ENCODE peak calls at places on chromosome 20, in five cellular contexts. A is right lobe of liver, L is lung, H is WERI-Rb-1, R is AG10803. Y is an unnamed sample.

GRCh38 chr20:4469910-4470309 is 251.8 kb upstream of the PRND start:
- DNase-seq in A (no peak), L (no peak), H (no peak), R (peak; percentile 62), Y (no peak)

GRCh38 chr20:7301807-7302206 is 534.3 kb downstream of the BMP2 start:
- DNase-seq in A (no peak), L (no peak), H (no peak), R (no peak), Y (no peak)

GRCh38 chr20:8244637-8245036 is 112.6 kb downstream of the PLCB1 start:
- DNase-seq in A (no peak), L (no peak), H (no peak), R (peak; percentile 77), Y (no peak)

GRCh38 chr20:21101453-21102251 is 4.5 kb downstream of the LINC00237 start:
- DNase-seq in A (no peak), L (no peak), H (no peak), R (no peak), Y (peak; percentile 79)

GRCh38 chr20:49889943-49890650 is 25.2 kb downstream of the SPATA2 start:
- DNase-seq in A (no peak), L (no peak), H (no peak), R (no peak), Y (peak; percentile 82)

GRCh38 chr20:37622728-37623127 is 71.1 kb upstream of the CTNNBL1 start:
- DNase-seq in A (no peak), L (no peak), H (no peak), R (no peak), Y (no peak)

GRCh38 chr20:37345339-37346231 is at the start of gene SRC:
- DNase-seq in A (peak; percentile 75), L (peak; percentile 84), H (peak; percentile 83), R (peak; percentile 79), Y (peak; percentile 94)

GRCh38 chr20:24981750-24982149 is 10.8 kb downstream of the APMAP start:
- DNase-seq in A (peak; percentile 53), L (no peak), H (no peak), R (no peak), Y (no peak)

GRCh38 chr20:55057779-55058415 is 582.5 kb downstream of the DOK5 start:
- DNase-seq in A (no peak), L (no peak), H (no peak), R (no peak), Y (no peak)

DNA sequence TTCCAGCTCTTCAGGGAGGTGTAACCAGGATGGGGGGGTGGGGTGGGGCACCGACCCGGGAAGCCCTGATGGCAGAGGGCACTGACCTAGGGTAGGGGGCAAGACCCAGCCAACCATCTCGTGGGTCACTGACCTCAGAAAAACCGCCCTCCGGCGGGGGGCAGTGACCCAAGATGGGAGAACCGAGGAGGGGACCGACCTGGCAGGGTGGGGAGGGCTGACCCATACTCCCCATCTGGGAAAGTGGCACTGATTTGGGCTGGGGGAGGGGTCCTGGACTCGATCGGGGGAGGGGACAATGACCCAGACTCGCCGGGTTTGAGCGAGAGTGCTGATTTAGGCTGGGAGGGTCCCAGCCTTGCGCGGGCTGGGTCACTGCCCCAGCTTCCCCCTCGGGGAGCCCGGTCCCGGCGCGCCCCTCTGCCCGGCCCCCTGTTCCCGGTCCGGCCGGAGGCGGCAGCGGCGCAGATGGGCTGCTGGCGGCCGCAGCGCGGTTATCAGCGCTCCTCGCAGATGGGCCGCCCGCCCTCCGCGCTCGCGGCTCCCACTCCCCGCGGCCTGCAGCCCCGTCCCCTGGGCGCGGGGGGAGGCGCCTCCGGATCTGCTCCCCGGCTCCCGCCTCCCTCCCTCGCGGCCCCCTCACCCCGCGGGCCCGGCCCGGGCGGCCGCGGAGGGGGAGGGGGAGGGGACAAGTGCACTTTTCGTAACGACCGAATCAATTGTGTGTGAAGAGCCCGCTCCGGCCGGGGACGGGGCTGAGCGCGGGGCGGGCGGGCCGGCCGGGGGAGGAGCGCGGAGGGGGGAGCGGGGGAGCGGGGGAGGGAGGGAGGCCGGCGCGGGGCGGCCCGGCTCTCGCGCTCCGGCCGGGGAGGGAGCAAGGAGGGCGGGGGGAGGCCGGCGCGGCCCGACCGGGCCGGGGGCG is 2.2 kb downstream of the NOL4L start:
- DNase-seq in A (no peak), L (no peak), H (peak; percentile 75), R (no peak), Y (peak; percentile 93)
- H3K4me3 ChIP-seq in A (peak overlapping the region; percentile 56), L (no peak overlapping the region), H (peak overlapping the region; percentile 57), R (peak overlapping the region; percentile 9), Y (peak overlapping the region; percentile 64)

GRCh38 chr20:53657289-53657678 is 63.6 kb upstream of the ZNF217 start:
- DNase-seq in A (no peak), L (no peak), H (no peak), R (no peak), Y (no peak)
- H3K4me3 ChIP-seq in A (no peak overlapping the region), L (no peak overlapping the region), H (no peak overlapping the region), R (no peak overlapping the region), Y (no peak overlapping the region)

DNA sequence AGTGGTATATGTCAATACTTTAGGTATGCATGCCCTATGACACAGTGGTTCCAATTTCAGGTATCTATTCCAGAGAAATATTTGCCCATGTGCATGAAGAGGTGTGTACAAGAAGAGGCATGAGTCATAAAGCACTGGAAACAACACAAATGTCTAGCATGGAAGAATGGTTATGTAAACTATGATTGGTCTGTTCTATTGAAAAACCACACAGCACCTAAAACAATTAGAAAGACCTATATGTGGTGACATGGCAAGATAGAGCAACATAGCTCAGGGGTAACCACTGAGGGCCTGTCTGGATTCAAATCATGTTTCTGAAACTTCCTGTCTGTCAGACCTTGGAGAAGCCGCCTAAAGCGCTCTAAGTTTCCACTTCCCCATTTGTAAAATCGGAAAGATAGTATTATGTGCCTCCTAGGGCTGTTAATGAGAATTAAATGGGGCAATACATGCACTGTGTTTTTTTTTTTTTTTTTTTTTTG is 76.0 kb upstream of the SHLD1 start:
- DNase-seq in A (no peak), L (no peak), H (no peak), R (no peak), Y (no peak)
- H3K4me3 ChIP-seq in A (no peak overlapping the region), L (no peak overlapping the region), H (no peak overlapping the region), R (no peak overlapping the region), Y (no peak overlapping the region)

GRCh38 chr20:38727602-38728236 is 3.4 kb downstream of the SLC32A1 start:
- DNase-seq in A (no peak), L (no peak), H (no peak), R (no peak), Y (no peak)

GRCh38 chr20:38730167-38730988 is 6.1 kb downstream of the SLC32A1 start:
- DNase-seq in A (no peak), L (no peak), H (peak; percentile 7), R (no peak), Y (peak; percentile 48)

GRCh38 chr20:38729767-38730166 is 5.5 kb downstream of the SLC32A1 start:
- DNase-seq in A (no peak), L (no peak), H (no peak), R (no peak), Y (no peak)

GRCh38 chr20:38728237-38728761 is 4.0 kb downstream of the SLC32A1 start:
- DNase-seq in A (no peak), L (no peak), H (no peak), R (no peak), Y (peak; percentile 73)

GRCh38 chr20:38728911-38729642 is 4.8 kb downstream of the SLC32A1 start:
- DNase-seq in A (no peak), L (no peak), H (peak; percentile 51), R (no peak), Y (peak; percentile 90)
- H3K4me3 ChIP-seq in A (no peak overlapping the region), L (no peak overlapping the region), H (peak overlapping the region; percentile 30), R (no peak overlapping the region), Y (peak overlapping the region; percentile 43)

DNA sequence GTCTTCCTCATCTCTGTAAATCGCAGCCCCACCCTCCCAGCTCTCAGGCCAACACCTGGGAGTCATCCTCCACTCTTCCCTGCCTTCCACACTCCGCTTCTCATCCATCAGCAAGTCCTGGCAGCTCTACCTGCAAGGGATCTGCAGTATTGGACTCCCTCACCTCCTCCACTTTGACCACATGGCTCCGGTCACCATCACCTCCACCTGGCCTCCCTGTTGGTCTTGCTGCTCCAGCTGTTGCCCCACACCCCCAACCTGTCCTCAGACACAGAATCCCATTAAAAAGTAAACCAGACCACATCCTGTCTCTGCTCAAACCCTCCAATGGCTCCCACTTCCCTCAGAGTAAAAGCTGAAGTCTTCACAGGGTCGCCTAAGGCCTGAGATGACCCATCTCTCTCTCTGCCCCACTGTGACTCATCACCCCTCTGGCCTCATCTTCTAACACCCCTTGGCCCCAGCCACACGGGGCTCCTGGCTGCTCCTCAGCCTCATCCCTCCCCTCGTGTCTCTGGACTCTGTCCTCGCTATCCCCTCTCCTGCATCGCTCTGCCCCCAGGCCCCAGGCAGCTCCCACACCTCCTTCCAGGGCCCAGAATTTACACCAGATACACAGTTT is 185.1 kb upstream of the SULF2 start:
- DNase-seq in A (no peak), L (no peak), H (no peak), R (no peak), Y (no peak)
- H3K4me3 ChIP-seq in A (no peak overlapping the region), L (no peak overlapping the region), H (no peak overlapping the region), R (no peak overlapping the region), Y (no peak overlapping the region)

DNA sequence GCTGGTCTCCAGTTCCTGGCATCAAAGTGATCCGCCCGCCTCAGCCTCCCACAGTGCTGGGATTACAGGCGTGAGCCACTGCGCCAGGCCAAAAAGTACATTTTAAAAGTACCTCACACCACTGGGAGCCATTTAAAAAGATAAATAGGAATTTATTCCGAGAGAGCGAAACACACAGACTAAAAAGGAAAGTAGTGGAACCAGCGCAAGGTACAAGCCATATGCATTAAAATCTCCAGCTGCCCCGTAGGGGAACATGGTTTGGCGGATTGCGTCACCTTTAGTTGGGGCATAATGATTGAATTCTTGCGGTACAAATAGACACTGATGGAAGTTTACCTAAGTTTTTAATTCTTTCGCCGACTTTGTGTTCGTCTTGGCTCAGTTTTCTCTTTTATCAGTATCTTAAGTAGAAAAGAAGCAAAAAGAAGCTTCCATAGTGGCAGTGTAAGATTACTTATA is 1.3 kb downstream of the RAD21L1 start:
- DNase-seq in A (no peak), L (no peak), H (no peak), R (no peak), Y (no peak)
- H3K4me3 ChIP-seq in A (peak overlapping the region; percentile 60), L (no peak overlapping the region), H (no peak overlapping the region), R (peak overlapping the region; percentile 66), Y (no peak overlapping the region)

GRCh38 chr20:3044336-3044965 is 1.0 kb downstream of the GNRH2 start:
- DNase-seq in A (no peak), L (no peak), H (no peak), R (no peak), Y (no peak)
- H3K4me3 ChIP-seq in A (no peak overlapping the region), L (no peak overlapping the region), H (no peak overlapping the region), R (no peak overlapping the region), Y (no peak overlapping the region)

Y was measured in H7.